ENCODE peak calls at places on chromosomes 5 and 9, in six cellular contexts. Z is MM.1S, O is GM23338, H is hepatocyte, T is PC-3, D is OCI-LY7. R is an unnamed sample. For H3K9me2, the result is how much of the 10 kb centered on the place peaks cover.

GRCh38 chr5:56951946-56952691 is at the start of gene MIER3:
- DNase-seq in Z (peak), O (peak), H (peak), T (peak), D (peak), R (no peak)

GRCh38 chr9:74498616-74499095 is 1.5 kb downstream of the RORB start:
- DNase-seq in Z (no peak), O (peak), H (peak), T (no peak), D (no peak), R (no peak)

GRCh38 chr9:15400281-15400941 is 22.3 kb upstream of the SNAPC3 start:
- DNase-seq in Z (no peak), O (no peak), H (no peak), T (no peak), D (no peak), R (no peak)

GRCh38 chr5:54774281-54775171 is 210.9 kb downstream of the ESM1 start:
- DNase-seq in Z (no peak), O (peak), H (peak), T (no peak), D (no peak), R (no peak)

GRCh38 chr5:123776761-123777160 is 264.8 kb downstream of the CSNK1G3 start:
- DNase-seq in Z (no peak), O (no peak), H (no peak), T (peak), D (no peak), R (no peak)

GRCh38 chr5:54793612-54794436 is 191.6 kb downstream of the ESM1 start:
- DNase-seq in Z (no peak), O (no peak), H (no peak), T (no peak), D (no peak), R (no peak)

GRCh38 chr9:14383815-14384214 is 69.9 kb upstream of the NFIB start:
- DNase-seq in Z (no peak), O (no peak), H (no peak), T (no peak), D (no peak), R (no peak)

GRCh38 chr5:165579911-165580310 is 2074.5 kb downstream of the MAT2B start:
- DNase-seq in Z (no peak), O (no peak), H (no peak), T (no peak), D (no peak), R (no peak)

GRCh38 chr9:114093031-114093471 is 6.0 kb downstream of the KIF12 start:
- DNase-seq in Z (no peak), O (no peak), H (no peak), T (no peak), D (no peak), R (no peak)

GRCh38 chr9:102483666-102484065 is 511.5 kb upstream of the CYLC2 start:
- DNase-seq in Z (no peak), O (no peak), H (no peak), T (no peak), D (no peak), R (no peak)
- H3K4me2 ChIP-seq in Z (no peak), O (no peak), H (no peak), T (no peak), D (no peak), R (no peak)

GRCh38 chr9:71590362-71590761 is 178.0 kb downstream of the CEMIP2 start:
- DNase-seq in Z (no peak), O (no peak), H (no peak), T (no peak), D (no peak), R (no peak)

GRCh38 chr9:71592400-71592799 is 175.9 kb downstream of the CEMIP2 start:
- DNase-seq in Z (no peak), O (no peak), H (no peak), T (peak), D (no peak), R (no peak)

GRCh38 chr9:71589612-71590011 is 178.7 kb downstream of the CEMIP2 start:
- DNase-seq in Z (no peak), O (no peak), H (no peak), T (no peak), D (no peak), R (no peak)

GRCh38 chr9:71594566-71594965 is 173.7 kb downstream of the CEMIP2 start:
- DNase-seq in Z (no peak), O (no peak), H (no peak), T (no peak), D (no peak), R (no peak)
- H3K27ac ChIP-seq in Z (no peak), O (no peak), H (no peak), T (no peak), D (no peak), R (no peak)

DNA sequence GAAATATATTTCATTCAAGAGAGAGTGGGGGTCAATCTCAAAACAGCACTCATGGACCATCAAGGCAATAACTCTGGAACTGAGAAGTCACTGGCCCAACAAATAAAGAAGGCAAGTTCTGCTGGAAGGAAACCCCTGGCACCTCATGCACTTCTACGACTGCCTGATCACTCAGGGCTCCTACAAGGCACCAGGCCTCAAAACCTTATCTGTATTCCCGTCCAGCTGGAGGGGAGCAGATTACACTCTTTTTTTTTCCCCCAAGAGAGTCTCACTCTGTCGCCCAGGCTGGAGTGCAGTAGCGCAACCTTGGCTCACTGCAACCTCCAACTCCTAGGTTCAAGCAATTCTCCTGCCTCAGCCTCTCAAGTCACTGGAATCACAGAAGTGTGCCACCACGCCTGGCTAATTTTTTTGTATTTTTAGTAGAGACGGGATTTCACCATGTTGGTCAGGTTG is 49.9 kb downstream of the P4HA2 start:
- DNase-seq in Z (no peak), O (no peak), H (no peak), T (no peak), D (no peak), R (no peak)
- H3K9me2 ChIP-seq in Z (under half), O (under half), H (under half), T (under half), D (under half), R (under half)

GRCh38 chr9:111272571-111272970 is 57.5 kb downstream of the OR2K2 start:
- DNase-seq in Z (no peak), O (no peak), H (no peak), T (no peak), D (no peak), R (no peak)
- H3K4me2 ChIP-seq in Z (no peak), O (no peak), H (no peak), T (no peak), D (no peak), R (no peak)

GRCh38 chr9:99249619-99250018 is 27.5 kb downstream of the SEC61B start:
- DNase-seq in Z (peak), O (no peak), H (no peak), T (no peak), D (no peak), R (no peak)
- H3K27ac ChIP-seq in Z (no peak), O (no peak), H (no peak), T (no peak), D (no peak), R (no peak)

DNA sequence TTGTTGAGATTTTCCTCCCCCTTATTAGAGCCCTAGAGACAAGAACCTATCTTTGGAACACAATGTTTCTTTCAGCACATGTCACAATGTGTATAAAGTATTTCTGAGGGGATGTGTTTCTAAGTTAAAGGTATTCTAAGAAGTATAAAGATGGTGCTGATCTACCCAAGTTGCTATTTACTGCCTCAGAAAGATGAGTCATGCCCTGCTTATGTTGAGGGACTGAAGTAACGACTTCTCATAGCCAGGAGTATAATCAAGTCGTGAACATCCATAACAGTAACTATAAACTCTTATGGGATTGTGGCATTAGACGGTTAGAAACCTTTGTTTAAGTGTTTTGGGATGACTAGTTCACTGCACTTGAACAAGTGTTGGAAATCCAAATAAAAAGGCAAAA is 12.0 kb upstream of the TMEM252 start:
- DNase-seq in Z (peak), O (no peak), H (peak), T (peak), D (no peak), R (no peak)
- H3K9me2 ChIP-seq in Z (under half), O (under half), H (under half), T (under half), D (under half), R (under half)

GRCh38 chr9:105290401-105290800 is 46.0 kb downstream of the SLC44A1 start:
- DNase-seq in Z (no peak), O (no peak), H (no peak), T (peak), D (no peak), R (peak)
- H3K4me2 ChIP-seq in Z (no peak), O (no peak), H (peak), T (no peak), D (no peak), R (peak)

GRCh38 chr5:34944460-34945047 is 15.2 kb downstream of the DNAJC21 start:
- DNase-seq in Z (no peak), O (no peak), H (no peak), T (no peak), D (no peak), R (no peak)
- H3K27ac ChIP-seq in Z (no peak), O (no peak), H (no peak), T (no peak), D (no peak), R (no peak)

GRCh38 chr9:96603305-96604004 is 16.2 kb downstream of the CDC14B start:
- DNase-seq in Z (no peak), O (no peak), H (no peak), T (no peak), D (no peak), R (no peak)

GRCh38 chr9:96596601-96597111 is 23.0 kb downstream of the CDC14B start:
- DNase-seq in Z (no peak), O (no peak), H (no peak), T (no peak), D (no peak), R (no peak)

GRCh38 chr9:96604005-96604320 is 15.7 kb downstream of the CDC14B start:
- DNase-seq in Z (no peak), O (no peak), H (no peak), T (no peak), D (no peak), R (no peak)

GRCh38 chr9:96599298-96599697 is 20.3 kb downstream of the CDC14B start:
- DNase-seq in Z (no peak), O (no peak), H (no peak), T (no peak), D (no peak), R (no peak)
- H3K9me2 ChIP-seq in Z (under half), O (under half), H (under half), T (under half), D (under half), R (under half)